ENCODE peak calls at places on chromosomes 7 and 10, in seven cellular contexts. L is neuronal stem cell; V is GM03348; Y is cardiac muscle cell; R is NCI-H1694; I is naive thymus-derived CD8-positive, alpha-beta T cell; H is thyroid gland. T is an unnamed sample.

GRCh38 chr7:150851497-150852370 is 583 bp upstream of the AOC1 start:
- DNase-seq in L (no peak), V (no peak), Y (no peak), R (no peak), I (no peak), H (no peak), T (no peak)

GRCh38 chr7:155291045-155291530 is 6.6 kb upstream of the INSIG1 start:
- DNase-seq in L (no peak), V (peak), Y (peak), R (no peak), I (no peak), H (no peak), T (peak)

GRCh38 chr10:63466168-63466935 is 575 bp upstream of the JMJD1C start:
- DNase-seq in L (no peak), V (peak), Y (peak), R (peak), I (peak), H (peak), T (peak)

GRCh38 chr10:131751827-131752775 is 148.7 kb upstream of the PPP2R2D start:
- DNase-seq in L (no peak), V (no peak), Y (no peak), R (no peak), I (no peak), H (no peak), T (no peak)

GRCh38 chr7:38656976-38657375 is 25.8 kb upstream of the AMPH start:
- DNase-seq in L (no peak), V (peak), Y (peak), R (no peak), I (no peak), H (no peak), T (no peak)

GRCh38 chr10:132521466-132522102 is 16.0 kb upstream of the INPP5A start:
- DNase-seq in L (no peak), V (no peak), Y (no peak), R (no peak), I (no peak), H (no peak), T (no peak)

GRCh38 chr10:75955953-75956352 is 524.5 kb downstream of the LRMDA start:
- DNase-seq in L (no peak), V (no peak), Y (no peak), R (no peak), I (no peak), H (no peak), T (no peak)

GRCh38 chr7:28570970-28571288 is 158.6 kb downstream of the CREB5 start:
- DNase-seq in L (no peak), V (peak), Y (peak), R (no peak), I (no peak), H (no peak), T (no peak)

GRCh38 chr10:29666201-29666600 is 31.4 kb upstream of the SVIL start:
- DNase-seq in L (no peak), V (no peak), Y (no peak), R (no peak), I (no peak), H (no peak), T (no peak)

GRCh38 chr10:97915761-97916160 is 66.1 kb downstream of the GOLGA7B start:
- DNase-seq in L (no peak), V (no peak), Y (no peak), R (peak), I (no peak), H (peak), T (no peak)

GRCh38 chr7:38310601-38311057 is 37.2 kb upstream of the TARP start:
- DNase-seq in L (no peak), V (no peak), Y (peak), R (no peak), I (no peak), H (peak), T (no peak)

GRCh38 chr7:35758421-35758820 is 42.4 kb upstream of the SEPTIN7 start:
- DNase-seq in L (peak), V (peak), Y (no peak), R (no peak), I (peak), H (no peak), T (no peak)

GRCh38 chr7:8938036-8938435 is 504.6 kb downstream of the NXPH1 start:
- DNase-seq in L (no peak), V (no peak), Y (no peak), R (no peak), I (no peak), H (peak), T (no peak)

GRCh38 chr10:3010819-3011422 is 56.4 kb upstream of the PFKP start:
- DNase-seq in L (no peak), V (no peak), Y (peak), R (no peak), I (no peak), H (no peak), T (no peak)

GRCh38 chr10:88810196-88810961 is 7.8 kb downstream of the LIPM start:
- DNase-seq in L (peak), V (peak), Y (peak), R (peak), I (peak), H (peak), T (peak)

GRCh38 chr7:44064791-44065430 is 456 bp downstream of the PGAM2 start:
- DNase-seq in L (no peak), V (no peak), Y (no peak), R (no peak), I (no peak), H (peak), T (no peak)

GRCh38 chr10:31937371-31937770 is 8.7 kb upstream of the ARHGAP12 start:
- DNase-seq in L (no peak), V (no peak), Y (no peak), R (no peak), I (no peak), H (no peak), T (no peak)

GRCh38 chr10:8640878-8641277 is 586.4 kb downstream of the GATA3 start:
- DNase-seq in L (no peak), V (no peak), Y (no peak), R (no peak), I (no peak), H (no peak), T (no peak)

GRCh38 chr7:151992375-151992774 is 33.1 kb upstream of the GALNT11 start:
- DNase-seq in L (peak), V (peak), Y (peak), R (peak), I (peak), H (peak), T (peak)

GRCh38 chr7:102182016-102182415 is 104.7 kb upstream of the SH2B2 start:
- DNase-seq in L (no peak), V (no peak), Y (no peak), R (no peak), I (no peak), H (no peak), T (no peak)

GRCh38 chr7:105806592-105807266 is 69.7 kb downstream of the ATXN7L1 start:
- DNase-seq in L (no peak), V (peak), Y (peak), R (no peak), I (no peak), H (peak), T (no peak)

GRCh38 chr7:132185150-132185549 is 391.1 kb downstream of the PLXNA4 start:
- DNase-seq in L (no peak), V (no peak), Y (no peak), R (no peak), I (no peak), H (no peak), T (no peak)

GRCh38 chr10:26446258-26446657 is 8.1 kb downstream of the APBB1IP start:
- DNase-seq in L (no peak), V (no peak), Y (no peak), R (no peak), I (no peak), H (no peak), T (no peak)

GRCh38 chr10:94747137-94747536 is 15.3 kb upstream of the CYP2C19 start:
- DNase-seq in L (no peak), V (no peak), Y (no peak), R (no peak), I (no peak), H (no peak), T (no peak)

GRCh38 chr7:25454562-25455031 is 226.3 kb upstream of the NPVF start:
- DNase-seq in L (no peak), V (no peak), Y (peak), R (no peak), I (no peak), H (no peak), T (no peak)

GRCh38 chr7:155545348-155545747 is 1.0 kb downstream of the CNPY1 start:
- DNase-seq in L (no peak), V (no peak), Y (no peak), R (no peak), I (no peak), H (no peak), T (no peak)

GRCh38 chr7:117979954-117980497 is 106.8 kb upstream of the CTTNBP2 start:
- DNase-seq in L (no peak), V (no peak), Y (no peak), R (no peak), I (no peak), H (no peak), T (no peak)

GRCh38 chr10:73850863-73851461 is 23.4 kb downstream of the CAMK2G start:
- DNase-seq in L (no peak), V (peak), Y (peak), R (no peak), I (no peak), H (peak), T (no peak)

GRCh38 chr10:31318382-31318853 is 598 bp upstream of the ZEB1 start:
- DNase-seq in L (no peak), V (peak), Y (peak), R (no peak), I (peak), H (peak), T (peak)

GRCh38 chr10:124598196-124598595 is 136.6 kb downstream of the LHPP start:
- DNase-seq in L (no peak), V (no peak), Y (no peak), R (no peak), I (no peak), H (no peak), T (no peak)